ENCODE peak calls at places on chromosomes 2 and 18, in nine cellular contexts. S, H, D, L, Y, F, A, Z and V are unnamed samples.

GRCh38 chr2:150485114-150485870 is 2.2 kb downstream of the RND3 start:
- DNase-seq in S (peak), H (peak), D (peak), L (peak), Y (peak), F (no peak), A (peak), Z (peak), V (no peak)

GRCh38 chr18:47870605-47871004 is 59.9 kb downstream of the SMAD2 start:
- DNase-seq in S (no peak), H (peak), D (no peak), L (no peak), Y (no peak), F (no peak), A (no peak), Z (no peak), V (no peak)

GRCh38 chr18:55413474-55413873 is 174.5 kb downstream of the TCF4 start:
- DNase-seq in S (no peak), H (peak), D (no peak), L (no peak), Y (no peak), F (no peak), A (no peak), Z (no peak), V (no peak)

GRCh38 chr2:100757621-100758394 is 62.1 kb upstream of the NPAS2 start:
- DNase-seq in S (peak), H (peak), D (no peak), L (no peak), Y (no peak), F (peak), A (peak), Z (no peak), V (no peak)

GRCh38 chr18:14768241-14768640 is 20.3 kb downstream of the ANKRD30B start:
- DNase-seq in S (no peak), H (no peak), D (no peak), L (no peak), Y (no peak), F (peak), A (no peak), Z (no peak), V (no peak)

GRCh38 chr2:49656853-49657252 is 502.5 kb upstream of the FSHR start:
- DNase-seq in S (no peak), H (no peak), D (no peak), L (no peak), Y (no peak), F (no peak), A (no peak), Z (no peak), V (no peak)

GRCh38 chr2:225995788-225996476 is 596.4 kb downstream of the NYAP2 start:
- DNase-seq in S (no peak), H (peak), D (no peak), L (no peak), Y (no peak), F (peak), A (peak), Z (no peak), V (no peak)

GRCh38 chr2:3098231-3098630 is 279.4 kb downstream of the EIPR1 start:
- DNase-seq in S (no peak), H (no peak), D (no peak), L (no peak), Y (no peak), F (no peak), A (no peak), Z (no peak), V (no peak)

GRCh38 chr18:12630136-12630535 is 27.8 kb downstream of the SPIRE1 start:
- DNase-seq in S (no peak), H (peak), D (no peak), L (no peak), Y (no peak), F (no peak), A (peak), Z (no peak), V (no peak)

GRCh38 chr18:26764584-26764983 is 100.9 kb downstream of the AQP4 start:
- DNase-seq in S (no peak), H (no peak), D (no peak), L (no peak), Y (no peak), F (no peak), A (no peak), Z (no peak), V (no peak)

GRCh38 chr18:80172056-80172455 is 63.0 kb downstream of the ADNP2 start:
- DNase-seq in S (no peak), H (no peak), D (no peak), L (no peak), Y (no peak), F (no peak), A (no peak), Z (no peak), V (no peak)

GRCh38 chr18:2441544-2441943 is 129.8 kb downstream of the METTL4 start:
- DNase-seq in S (no peak), H (no peak), D (no peak), L (no peak), Y (no peak), F (no peak), A (peak), Z (no peak), V (no peak)

GRCh38 chr2:1685957-1686783 is 58.1 kb downstream of the PXDN start:
- DNase-seq in S (no peak), H (no peak), D (peak), L (no peak), Y (no peak), F (no peak), A (peak), Z (no peak), V (no peak)

GRCh38 chr2:39141346-39142011 is 20.6 kb upstream of the SOS1 start:
- DNase-seq in S (no peak), H (no peak), D (no peak), L (no peak), Y (no peak), F (no peak), A (no peak), Z (no peak), V (no peak)

GRCh38 chr2:105876191-105876590 is 131.5 kb downstream of the NCK2 start:
- DNase-seq in S (no peak), H (no peak), D (no peak), L (no peak), Y (no peak), F (no peak), A (no peak), Z (no peak), V (no peak)

GRCh38 chr2:203909192-203909945 is 27.2 kb upstream of the ICOS start:
- DNase-seq in S (peak), H (peak), D (no peak), L (no peak), Y (no peak), F (peak), A (peak), Z (no peak), V (no peak)

GRCh38 chr18:49859006-49859359 is 45.6 kb upstream of the ACAA2 start:
- DNase-seq in S (no peak), H (no peak), D (no peak), L (no peak), Y (no peak), F (no peak), A (no peak), Z (peak), V (no peak)

GRCh38 chr2:111705711-111706323 is 178.2 kb downstream of the ANAPC1 start:
- DNase-seq in S (peak), H (peak), D (no peak), L (no peak), Y (no peak), F (no peak), A (peak), Z (peak), V (no peak)

GRCh38 chr18:5872886-5873285 is 22.4 kb downstream of the TMEM200C start:
- DNase-seq in S (no peak), H (no peak), D (no peak), L (no peak), Y (no peak), F (no peak), A (no peak), Z (no peak), V (no peak)

GRCh38 chr2:48471048-48471474 is 58.9 kb upstream of the STON1 start:
- DNase-seq in S (peak), H (peak), D (no peak), L (no peak), Y (no peak), F (peak), A (peak), Z (no peak), V (no peak)

GRCh38 chr2:238886453-238887094 is 38.7 kb downstream of the TWIST2 start:
- DNase-seq in S (no peak), H (no peak), D (no peak), L (no peak), Y (no peak), F (no peak), A (no peak), Z (no peak), V (no peak)

GRCh38 chr2:85886585-85886984 is 2.2 kb downstream of the ST3GAL5 start:
- DNase-seq in S (peak), H (peak), D (peak), L (no peak), Y (no peak), F (peak), A (peak), Z (no peak), V (no peak)

GRCh38 chr2:122218596-122218995 is 463.1 kb downstream of the TSN start:
- DNase-seq in S (no peak), H (no peak), D (no peak), L (no peak), Y (no peak), F (no peak), A (no peak), Z (no peak), V (no peak)

GRCh38 chr18:48161201-48161910 is 230.9 kb upstream of the SMAD2 start:
- DNase-seq in S (peak), H (peak), D (peak), L (peak), Y (peak), F (peak), A (peak), Z (peak), V (peak)

GRCh38 chr2:3467654-3468053 is 51.7 kb downstream of the ADI1 start:
- DNase-seq in S (no peak), H (no peak), D (no peak), L (no peak), Y (no peak), F (no peak), A (no peak), Z (no peak), V (no peak)

GRCh38 chr2:60335533-60336237 is 217.8 kb downstream of the BCL11A start:
- DNase-seq in S (no peak), H (no peak), D (no peak), L (no peak), Y (no peak), F (no peak), A (no peak), Z (no peak), V (no peak)

GRCh38 chr2:60337142-60337497 is 216.3 kb downstream of the BCL11A start:
- DNase-seq in S (no peak), H (no peak), D (peak), L (no peak), Y (peak), F (no peak), A (no peak), Z (no peak), V (no peak)

GRCh38 chr2:60339286-60339685 is 214.2 kb downstream of the BCL11A start:
- DNase-seq in S (no peak), H (no peak), D (no peak), L (no peak), Y (no peak), F (no peak), A (no peak), Z (no peak), V (no peak)

GRCh38 chr2:60334610-60335009 is 218.8 kb downstream of the BCL11A start:
- DNase-seq in S (no peak), H (no peak), D (no peak), L (no peak), Y (no peak), F (no peak), A (no peak), Z (no peak), V (no peak)

GRCh38 chr2:60336442-60337141 is 216.9 kb downstream of the BCL11A start:
- DNase-seq in S (no peak), H (no peak), D (no peak), L (no peak), Y (no peak), F (no peak), A (no peak), Z (no peak), V (no peak)
- TF ChIP-seq CTCF in S (no peak), H (no peak), D (no peak), L (no peak), Y (no peak), F (no peak), A (no peak), Z (no peak), V (no peak)

GRCh38 chr2:180125245-180125962 is 118.3 kb upstream of the CWC22 start:
- DNase-seq in S (peak), H (peak), D (no peak), L (peak), Y (peak), F (peak), A (peak), Z (peak), V (no peak)
- TF ChIP-seq CTCF in S (peak), H (peak), D (peak), L (no peak), Y (peak), F (peak), A (peak), Z (peak), V (no peak)

DNA sequence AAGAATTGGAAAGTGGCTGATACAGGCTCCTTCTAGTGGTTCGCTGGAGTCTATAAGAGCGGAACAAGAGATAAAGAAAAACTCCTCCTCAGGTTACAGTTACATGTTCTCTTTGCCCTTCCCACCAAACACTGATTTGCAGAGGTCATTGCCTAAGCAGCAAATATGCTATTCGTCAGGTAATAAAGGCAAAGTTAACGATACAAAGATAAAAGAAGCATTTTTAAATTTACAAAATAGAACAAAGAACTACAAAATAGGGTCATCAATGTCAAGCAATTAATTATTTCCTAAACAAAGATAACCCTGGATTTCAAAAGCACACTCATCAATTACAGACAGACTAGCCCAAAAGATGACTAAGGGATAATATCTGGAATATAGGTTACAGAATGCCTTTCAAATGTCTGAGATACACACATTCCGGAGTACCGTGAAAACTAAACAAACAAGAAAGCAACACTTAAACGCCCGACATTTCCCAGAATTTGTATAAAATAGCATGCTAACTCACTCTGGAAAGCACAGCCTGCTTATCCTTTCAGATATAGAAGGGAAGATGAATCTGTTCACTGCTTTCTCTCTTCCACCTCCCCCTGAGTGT is 186.4 kb downstream of the MREG start:
- DNase-seq in S (peak), H (peak), D (no peak), L (no peak), Y (no peak), F (no peak), A (no peak), Z (no peak), V (no peak)
- TF ChIP-seq CTCF in S (no peak), H (no peak), D (no peak), L (no peak), Y (no peak), F (no peak), A (peak), Z (no peak), V (no peak)

DNA sequence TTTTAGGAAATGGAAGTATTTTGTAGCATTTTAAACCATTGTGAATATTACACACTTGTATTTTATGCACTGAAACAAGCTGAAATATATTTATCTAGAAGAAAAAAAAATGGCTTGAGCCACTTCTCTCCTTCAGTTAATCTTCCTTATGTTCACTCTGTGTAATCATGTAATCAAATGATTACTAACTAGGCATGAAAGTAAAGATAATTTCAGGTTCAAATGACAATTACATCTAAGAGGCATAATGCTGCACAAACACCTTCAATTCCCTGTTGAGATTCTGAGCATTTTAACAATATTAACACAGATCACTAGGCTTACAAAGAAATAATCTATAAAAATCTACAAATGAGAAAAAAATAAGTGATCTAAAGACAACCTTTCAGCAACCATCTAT is 119.6 kb upstream of the ITGB6 start:
- DNase-seq in S (no peak), H (no peak), D (no peak), L (no peak), Y (no peak), F (no peak), A (no peak), Z (no peak), V (no peak)
- TF ChIP-seq CTCF in S (no peak), H (no peak), D (no peak), L (no peak), Y (no peak), F (no peak), A (no peak), Z (no peak), V (no peak)

GRCh38 chr2:21010813-21011439 is 32.9 kb downstream of the APOB start:
- DNase-seq in S (no peak), H (no peak), D (no peak), L (no peak), Y (no peak), F (no peak), A (no peak), Z (no peak), V (no peak)
- TF ChIP-seq CTCF in S (no peak), H (no peak), D (no peak), L (no peak), Y (no peak), F (no peak), A (no peak), Z (no peak), V (no peak)

GRCh38 chr2:117917223-117917917 is 96.5 kb downstream of the CCDC93 start:
- DNase-seq in S (peak), H (peak), D (no peak), L (no peak), Y (no peak), F (no peak), A (no peak), Z (no peak), V (no peak)
- TF ChIP-seq CTCF in S (no peak), H (no peak), D (no peak), L (no peak), Y (no peak), F (peak), A (peak), Z (no peak), V (no peak)

GRCh38 chr2:168338803-168339437 is 91.5 kb upstream of the STK39 start:
- DNase-seq in S (no peak), H (no peak), D (no peak), L (no peak), Y (no peak), F (no peak), A (no peak), Z (no peak), V (no peak)

GRCh38 chr2:168340931-168341330 is 93.5 kb upstream of the STK39 start:
- DNase-seq in S (no peak), H (no peak), D (no peak), L (no peak), Y (no peak), F (no peak), A (no peak), Z (no peak), V (no peak)

GRCh38 chr2:168338292-168338691 is 90.9 kb upstream of the STK39 start:
- DNase-seq in S (no peak), H (no peak), D (no peak), L (no peak), Y (no peak), F (no peak), A (no peak), Z (no peak), V (no peak)

DNA sequence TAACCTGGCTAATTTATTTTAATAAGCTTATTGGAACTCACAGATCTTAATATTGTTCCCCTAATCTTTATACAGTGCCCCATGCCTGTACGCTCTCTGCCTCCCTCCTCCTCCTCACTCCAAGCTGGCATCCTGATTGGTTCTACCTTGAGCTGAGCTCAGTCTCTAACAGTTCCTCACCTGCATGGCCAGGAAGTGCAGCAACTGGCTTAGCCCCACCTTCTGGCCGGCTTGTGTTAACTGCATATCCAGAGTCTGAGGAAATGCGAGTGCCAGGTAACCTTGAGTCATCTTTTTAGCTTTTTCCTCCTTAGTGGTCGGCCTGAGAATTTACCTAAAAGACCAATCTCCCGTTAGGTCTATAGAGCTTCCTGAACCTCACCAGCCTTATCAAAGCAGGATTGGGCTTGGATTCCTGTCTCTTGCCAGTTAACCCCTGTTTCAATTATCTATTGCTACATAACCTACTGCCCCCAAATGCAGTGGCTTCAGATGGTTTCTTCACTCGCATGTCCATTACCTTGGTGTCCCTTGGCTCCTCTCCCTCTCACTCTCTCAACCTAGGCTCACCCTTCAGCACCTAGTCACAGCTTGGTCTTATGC is 89.5 kb upstream of the STK39 start:
- DNase-seq in S (peak), H (peak), D (peak), L (no peak), Y (no peak), F (no peak), A (no peak), Z (peak), V (no peak)
- TF ChIP-seq CTCF in S (peak), H (peak), D (peak), L (no peak), Y (peak), F (peak), A (peak), Z (peak), V (no peak)